ENCODE peak calls at places on chromosome 15, in four cellular contexts. One of them, this sample, is unnamed.

GRCh38 chr15:70465812-70466211 is 297.5 kb downstream of the UACA start:
- DNase-seq in kidney epithelial cell: no peak
- DNase-seq in endothelial cell of umbilical vein: no peak
- DNase-seq in CD8-positive, alpha-beta T cell: no peak
- DNase-seq in this sample: no peak

GRCh38 chr15:60062826-60063225 is 58.7 kb downstream of the FOXB1 start:
- DNase-seq in kidney epithelial cell: no peak
- DNase-seq in endothelial cell of umbilical vein: no peak
- DNase-seq in CD8-positive, alpha-beta T cell: no peak
- DNase-seq in this sample: peak; percentile 83

GRCh38 chr15:32718082-32718821 is 448 bp downstream of the GREM1 start:
- DNase-seq in kidney epithelial cell: no peak
- DNase-seq in endothelial cell of umbilical vein: peak; percentile 8
- DNase-seq in CD8-positive, alpha-beta T cell: no peak
- DNase-seq in this sample: no peak

GRCh38 chr15:71312731-71313460 is 197.6 kb downstream of the THSD4 start:
- DNase-seq in kidney epithelial cell: no peak
- DNase-seq in endothelial cell of umbilical vein: no peak
- DNase-seq in CD8-positive, alpha-beta T cell: no peak
- DNase-seq in this sample: no peak

GRCh38 chr15:74196175-74196574 is 6.4 kb downstream of the STRA6 start:
- DNase-seq in kidney epithelial cell: no peak
- DNase-seq in endothelial cell of umbilical vein: no peak
- DNase-seq in CD8-positive, alpha-beta T cell: no peak
- DNase-seq in this sample: peak; percentile 65

GRCh38 chr15:89399390-89400120 is 64.9 kb upstream of the POLG start:
- DNase-seq in kidney epithelial cell: no peak
- DNase-seq in endothelial cell of umbilical vein: no peak
- DNase-seq in CD8-positive, alpha-beta T cell: peak; percentile 29
- DNase-seq in this sample: no peak

GRCh38 chr15:33195283-33195682 is 769 bp upstream of the FMN1 start:
- DNase-seq in kidney epithelial cell: no peak
- DNase-seq in endothelial cell of umbilical vein: no peak
- DNase-seq in CD8-positive, alpha-beta T cell: no peak
- DNase-seq in this sample: peak; percentile 15

GRCh38 chr15:63968700-63969099 is 77.6 kb downstream of the DAPK2 start:
- DNase-seq in kidney epithelial cell: no peak
- DNase-seq in endothelial cell of umbilical vein: no peak
- DNase-seq in CD8-positive, alpha-beta T cell: no peak
- DNase-seq in this sample: no peak

GRCh38 chr15:65916664-65917406 is 47.5 kb downstream of the RAB11A start:
- DNase-seq in kidney epithelial cell: peak; percentile 34
- DNase-seq in endothelial cell of umbilical vein: peak; percentile 52
- DNase-seq in CD8-positive, alpha-beta T cell: no peak
- DNase-seq in this sample: peak; percentile 28

DNA sequence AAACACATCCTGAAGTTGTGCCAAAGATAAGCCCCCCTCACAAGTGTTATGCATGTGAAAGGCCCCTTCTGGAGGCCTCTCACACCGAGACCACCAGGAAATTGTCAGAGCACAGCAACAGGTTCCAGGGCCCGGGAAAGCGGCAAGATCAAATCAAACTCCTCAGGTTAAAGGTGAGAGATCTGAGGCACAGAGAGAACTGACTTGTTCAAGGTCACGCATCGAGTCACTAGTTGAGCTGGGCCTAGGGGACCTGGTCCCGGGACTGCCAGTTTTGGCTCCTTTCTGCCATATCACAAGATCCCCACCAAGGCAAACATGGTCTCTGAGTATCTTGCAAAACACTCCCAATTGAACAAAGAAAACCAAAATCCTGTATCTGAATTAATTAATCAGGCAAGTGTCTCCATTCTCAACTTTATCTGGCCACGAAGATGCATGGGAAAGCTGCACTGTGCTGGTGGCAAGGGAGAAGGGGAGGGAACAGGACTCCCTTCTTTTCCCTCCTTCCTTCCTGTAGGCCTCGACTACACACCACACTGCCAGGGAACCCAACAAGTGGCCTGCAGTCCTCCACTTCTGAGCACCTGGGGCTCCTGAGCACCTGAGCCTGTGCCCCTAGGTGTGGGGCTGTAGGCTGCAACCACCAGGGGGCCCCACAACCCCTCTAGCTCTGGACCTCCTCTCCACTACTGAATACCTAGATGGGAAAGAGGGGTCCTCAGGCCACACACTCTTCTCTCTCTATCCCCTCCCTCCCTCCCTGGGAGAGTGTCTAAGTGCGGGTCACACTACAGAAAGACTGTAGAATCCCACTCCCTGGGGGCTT is 37.3 kb downstream of the ANP32A start:
- DNase-seq in kidney epithelial cell: no peak
- DNase-seq in endothelial cell of umbilical vein: peak; percentile 32
- DNase-seq in CD8-positive, alpha-beta T cell: peak; percentile 76
- DNase-seq in this sample: no peak
- H3K36me3 ChIP-seq in kidney epithelial cell: peaks cover 2% of the 10 kb centered on the region
- H3K36me3 ChIP-seq in endothelial cell of umbilical vein: peaks cover 36% of the 10 kb centered on the region
- H3K36me3 ChIP-seq in CD8-positive, alpha-beta T cell: peaks cover 31% of the 10 kb centered on the region
- H3K36me3 ChIP-seq in this sample: peaks cover 30% of the 10 kb centered on the region

DNA sequence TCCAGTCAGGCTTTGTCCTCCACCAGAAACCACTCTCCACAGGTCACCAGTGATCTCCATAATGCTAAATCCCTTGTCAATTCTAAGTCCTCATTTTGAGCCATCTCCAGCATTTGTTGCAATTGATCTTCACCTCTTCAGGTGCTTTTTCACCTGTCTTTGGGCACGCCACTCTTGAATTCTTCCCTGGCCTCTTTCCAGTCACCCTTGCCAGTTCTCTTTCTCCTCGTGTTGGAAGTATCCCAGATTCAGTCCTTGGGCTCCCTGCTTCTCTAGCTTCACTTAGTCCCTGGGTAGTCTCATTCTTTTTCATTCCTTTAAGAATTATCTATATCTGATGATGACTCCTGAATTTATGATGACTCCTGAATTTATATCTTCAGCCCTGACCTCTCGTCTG is 37.5 kb downstream of the MAPK6 start:
- DNase-seq in kidney epithelial cell: no peak
- DNase-seq in endothelial cell of umbilical vein: no peak
- DNase-seq in CD8-positive, alpha-beta T cell: no peak
- DNase-seq in this sample: no peak
- H3K36me3 ChIP-seq in kidney epithelial cell: no peaks in the 10 kb centered on the region
- H3K36me3 ChIP-seq in endothelial cell of umbilical vein: peaks cover 22% of the 10 kb centered on the region
- H3K36me3 ChIP-seq in CD8-positive, alpha-beta T cell: peaks cover 15% of the 10 kb centered on the region
- H3K36me3 ChIP-seq in this sample: peaks cover 30% of the 10 kb centered on the region

DNA sequence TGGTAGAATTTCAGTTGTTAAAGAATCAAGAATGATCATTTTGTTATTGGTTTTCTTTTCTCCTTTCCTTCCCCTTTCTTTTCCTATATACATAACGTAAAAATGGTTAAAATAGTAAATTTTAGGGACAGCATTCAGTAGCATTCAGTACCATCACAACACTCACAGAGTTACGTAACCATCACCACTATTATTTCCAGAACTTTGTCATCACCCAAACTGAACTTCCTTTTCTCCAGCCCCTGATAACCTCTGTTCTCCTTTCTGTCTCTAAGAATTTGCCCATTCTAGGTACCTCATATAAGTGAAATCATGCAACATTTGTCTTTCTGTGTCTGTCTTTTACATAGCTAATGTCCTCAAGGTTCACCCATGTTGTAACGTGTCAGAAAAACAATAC is 165.4 kb downstream of the AKAP13 start:
- DNase-seq in kidney epithelial cell: no peak
- DNase-seq in endothelial cell of umbilical vein: no peak
- DNase-seq in CD8-positive, alpha-beta T cell: no peak
- DNase-seq in this sample: no peak
- H3K36me3 ChIP-seq in kidney epithelial cell: peaks cover 2% of the 10 kb centered on the region
- H3K36me3 ChIP-seq in endothelial cell of umbilical vein: no peaks in the 10 kb centered on the region
- H3K36me3 ChIP-seq in CD8-positive, alpha-beta T cell: no peaks in the 10 kb centered on the region
- H3K36me3 ChIP-seq in this sample: peaks cover 5% of the 10 kb centered on the region

GRCh38 chr15:95843241-95843851 is 487.2 kb upstream of the NR2F2 start:
- DNase-seq in kidney epithelial cell: no peak
- DNase-seq in endothelial cell of umbilical vein: no peak
- DNase-seq in CD8-positive, alpha-beta T cell: no peak
- DNase-seq in this sample: no peak
- H3K36me3 ChIP-seq in kidney epithelial cell: no peaks in the 10 kb centered on the region
- H3K36me3 ChIP-seq in endothelial cell of umbilical vein: no peaks in the 10 kb centered on the region
- H3K36me3 ChIP-seq in CD8-positive, alpha-beta T cell: no peaks in the 10 kb centered on the region
- H3K36me3 ChIP-seq in this sample: no peaks in the 10 kb centered on the region

GRCh38 chr15:40296561-40297230 is 11.0 kb downstream of the PLCB2 start:
- DNase-seq in kidney epithelial cell: no peak
- DNase-seq in endothelial cell of umbilical vein: no peak
- DNase-seq in CD8-positive, alpha-beta T cell: no peak
- DNase-seq in this sample: no peak

GRCh38 chr15:40295870-40296560 is 11.7 kb downstream of the PLCB2 start:
- DNase-seq in kidney epithelial cell: no peak
- DNase-seq in endothelial cell of umbilical vein: no peak
- DNase-seq in CD8-positive, alpha-beta T cell: no peak
- DNase-seq in this sample: no peak

GRCh38 chr15:40300367-40300766 is 7.4 kb downstream of the PLCB2 start:
- DNase-seq in kidney epithelial cell: no peak
- DNase-seq in endothelial cell of umbilical vein: no peak
- DNase-seq in CD8-positive, alpha-beta T cell: no peak
- DNase-seq in this sample: no peak

GRCh38 chr15:40297356-40297755 is 10.4 kb downstream of the PLCB2 start:
- DNase-seq in kidney epithelial cell: no peak
- DNase-seq in endothelial cell of umbilical vein: no peak
- DNase-seq in CD8-positive, alpha-beta T cell: no peak
- DNase-seq in this sample: no peak

GRCh38 chr15:40298216-40298935 is 9.4 kb downstream of the PLCB2 start:
- DNase-seq in kidney epithelial cell: no peak
- DNase-seq in endothelial cell of umbilical vein: no peak
- DNase-seq in CD8-positive, alpha-beta T cell: no peak
- DNase-seq in this sample: no peak
- H3K36me3 ChIP-seq in kidney epithelial cell: no peaks in the 10 kb centered on the region
- H3K36me3 ChIP-seq in endothelial cell of umbilical vein: no peaks in the 10 kb centered on the region
- H3K36me3 ChIP-seq in CD8-positive, alpha-beta T cell: peaks cover 29% of the 10 kb centered on the region
- H3K36me3 ChIP-seq in this sample: no peaks in the 10 kb centered on the region

GRCh38 chr15:77400258-77400657 is 19.6 kb downstream of the PEAK1 start:
- DNase-seq in kidney epithelial cell: no peak
- DNase-seq in endothelial cell of umbilical vein: no peak
- DNase-seq in CD8-positive, alpha-beta T cell: no peak
- DNase-seq in this sample: no peak
- H3K36me3 ChIP-seq in kidney epithelial cell: no peaks in the 10 kb centered on the region
- H3K36me3 ChIP-seq in endothelial cell of umbilical vein: no peaks in the 10 kb centered on the region
- H3K36me3 ChIP-seq in CD8-positive, alpha-beta T cell: no peaks in the 10 kb centered on the region
- H3K36me3 ChIP-seq in this sample: no peaks in the 10 kb centered on the region

DNA sequence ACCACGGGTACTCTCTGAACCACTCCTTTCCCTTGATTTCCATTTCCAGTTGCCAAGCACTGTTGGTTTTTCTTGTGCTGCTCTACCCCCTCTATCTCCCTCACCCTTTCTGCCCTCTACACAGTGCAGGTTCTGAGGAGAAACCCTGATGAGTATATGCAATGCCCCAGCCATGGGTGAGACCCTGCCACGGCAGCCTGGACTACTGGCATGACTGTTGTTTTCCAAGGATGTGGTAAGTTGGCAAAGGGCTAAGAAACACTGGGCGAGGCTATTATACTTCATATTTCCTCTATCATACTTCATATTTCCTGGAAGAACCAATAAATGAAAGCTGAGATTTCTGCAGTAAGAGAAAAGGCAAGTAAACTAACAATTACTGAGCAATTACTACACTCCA is 27.9 kb downstream of the CHAC1 start:
- DNase-seq in kidney epithelial cell: no peak
- DNase-seq in endothelial cell of umbilical vein: peak; percentile 62
- DNase-seq in CD8-positive, alpha-beta T cell: no peak
- DNase-seq in this sample: no peak
- H3K36me3 ChIP-seq in kidney epithelial cell: peaks cover 1% of the 10 kb centered on the region
- H3K36me3 ChIP-seq in endothelial cell of umbilical vein: peaks cover 43% of the 10 kb centered on the region
- H3K36me3 ChIP-seq in CD8-positive, alpha-beta T cell: peaks cover 71% of the 10 kb centered on the region
- H3K36me3 ChIP-seq in this sample: peaks cover 27% of the 10 kb centered on the region

DNA sequence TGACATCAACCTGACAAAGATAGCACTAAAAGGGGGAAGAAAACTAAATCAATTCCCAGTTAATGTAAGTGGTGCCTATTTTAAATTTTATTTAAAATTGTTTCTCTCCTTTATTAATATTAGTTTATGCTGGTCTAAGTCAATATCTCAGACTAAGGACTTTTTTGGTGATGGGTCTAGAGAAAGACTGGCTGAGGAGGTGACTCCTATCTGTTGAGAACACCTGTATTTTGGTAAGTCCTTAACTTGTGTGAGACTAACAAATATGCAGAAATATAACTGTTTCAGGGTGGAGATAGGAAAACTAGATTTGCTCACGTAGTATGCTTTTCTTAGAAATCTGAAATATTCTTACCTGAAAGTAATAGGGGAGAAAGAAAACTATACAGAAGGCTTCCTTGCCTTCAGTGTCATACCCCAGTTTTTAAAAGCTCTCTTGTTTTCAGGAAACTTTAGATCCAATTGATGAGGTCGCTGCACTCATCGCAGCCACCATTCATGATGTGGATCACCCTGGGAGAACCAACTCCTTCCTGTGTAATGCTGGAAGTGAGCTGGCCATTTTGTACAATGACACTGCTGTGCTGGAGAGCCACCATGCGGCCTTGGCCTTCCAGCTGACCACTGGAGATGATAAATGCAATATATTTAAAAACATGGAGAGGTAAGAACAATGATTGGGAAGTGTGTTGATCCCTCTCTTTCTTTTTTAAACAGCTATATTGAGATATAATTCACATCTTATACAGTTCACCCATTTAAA is 138.9 kb downstream of the PDE8A start:
- DNase-seq in kidney epithelial cell: no peak
- DNase-seq in endothelial cell of umbilical vein: no peak
- DNase-seq in CD8-positive, alpha-beta T cell: no peak
- DNase-seq in this sample: no peak
- H3K36me3 ChIP-seq in kidney epithelial cell: no peaks in the 10 kb centered on the region
- H3K36me3 ChIP-seq in endothelial cell of umbilical vein: peaks cover 9% of the 10 kb centered on the region
- H3K36me3 ChIP-seq in CD8-positive, alpha-beta T cell: no peaks in the 10 kb centered on the region
- H3K36me3 ChIP-seq in this sample: peaks cover 3% of the 10 kb centered on the region

GRCh38 chr15:78000927-78001249 is 76.6 kb downstream of the TBC1D2B start:
- DNase-seq in kidney epithelial cell: no peak
- DNase-seq in endothelial cell of umbilical vein: no peak
- DNase-seq in CD8-positive, alpha-beta T cell: no peak
- DNase-seq in this sample: no peak
- H3K36me3 ChIP-seq in kidney epithelial cell: peaks cover 3% of the 10 kb centered on the region
- H3K36me3 ChIP-seq in endothelial cell of umbilical vein: peaks cover 27% of the 10 kb centered on the region
- H3K36me3 ChIP-seq in CD8-positive, alpha-beta T cell: peaks cover 30% of the 10 kb centered on the region
- H3K36me3 ChIP-seq in this sample: peaks cover 19% of the 10 kb centered on the region

GRCh38 chr15:22907161-22907950 is 68.9 kb downstream of the NIPA2 start:
- DNase-seq in kidney epithelial cell: no peak
- DNase-seq in endothelial cell of umbilical vein: no peak
- DNase-seq in CD8-positive, alpha-beta T cell: no peak
- DNase-seq in this sample: no peak
- H3K36me3 ChIP-seq in kidney epithelial cell: peaks cover 1% of the 10 kb centered on the region
- H3K36me3 ChIP-seq in endothelial cell of umbilical vein: peaks cover 27% of the 10 kb centered on the region
- H3K36me3 ChIP-seq in CD8-positive, alpha-beta T cell: no peaks in the 10 kb centered on the region
- H3K36me3 ChIP-seq in this sample: peaks cover 34% of the 10 kb centered on the region